ENCODE peak calls at places on chromosomes 11 and 22, in six cellular contexts. Y is substantia nigra; F is stimulated activated CD8-positive, alpha-beta memory T cell treated with anti-CD3 and anti-CD28 coated beads, Interleukin-15, amount 100 ng/mL, for 4 hours; H is Peyer's patch; W is neuronal stem cell; V is KG1. C is an unnamed sample.

GRCh38 chr11:47305734-47306483 is 36.0 kb downstream of the MADD start:
- DNase-seq in Y (peak), F (no peak), H (no peak), W (no peak), V (no peak), C (no peak)

GRCh38 chr11:1834791-1835670 is at the start of gene SYT8:
- DNase-seq in Y (no peak), F (no peak), H (no peak), W (no peak), V (no peak), C (no peak)

GRCh38 chr11:77418155-77418980 is 55.5 kb downstream of the PAK1 start:
- DNase-seq in Y (no peak), F (no peak), H (no peak), W (no peak), V (peak), C (no peak)

GRCh38 chr11:17770048-17770652 is 35.6 kb downstream of the KCNC1 start:
- DNase-seq in Y (no peak), F (no peak), H (peak), W (no peak), V (no peak), C (peak)

GRCh38 chr22:41532908-41533825 is 11.1 kb downstream of the POLR3H start:
- DNase-seq in Y (peak), F (no peak), H (peak), W (peak), V (peak), C (peak)

GRCh38 chr22:27512283-27512761 is 289.2 kb downstream of the MN1 start:
- DNase-seq in Y (no peak), F (no peak), H (peak), W (no peak), V (no peak), C (peak)

GRCh38 chr11:78689558-78690153 is 115.0 kb upstream of the NARS2 start:
- DNase-seq in Y (no peak), F (no peak), H (no peak), W (no peak), V (peak), C (no peak)

GRCh38 chr11:131678658-131679340 is 308.4 kb downstream of the NTM start:
- DNase-seq in Y (no peak), F (no peak), H (no peak), W (no peak), V (no peak), C (no peak)

GRCh38 chr11:3920148-3920852 is 64.8 kb downstream of the STIM1 start:
- DNase-seq in Y (no peak), F (peak), H (peak), W (no peak), V (no peak), C (peak)

GRCh38 chr11:72814831-72815618 is 814 bp downstream of the ATG16L2 start:
- DNase-seq in Y (no peak), F (no peak), H (peak), W (no peak), V (no peak), C (peak)

GRCh38 chr11:86014221-86014620 is 54.7 kb downstream of the PICALM start:
- DNase-seq in Y (no peak), F (no peak), H (no peak), W (no peak), V (no peak), C (no peak)

GRCh38 chr11:61951484-61952135 is 1.5 kb downstream of the BEST1 start:
- DNase-seq in Y (no peak), F (no peak), H (no peak), W (no peak), V (no peak), C (no peak)

GRCh38 chr11:73916435-73916834 is 34.4 kb upstream of the DNAJB13 start:
- DNase-seq in Y (no peak), F (no peak), H (peak), W (no peak), V (no peak), C (no peak)

GRCh38 chr11:132058211-132058772 is 687.9 kb downstream of the NTM start:
- DNase-seq in Y (no peak), F (no peak), H (no peak), W (no peak), V (peak), C (no peak)

GRCh38 chr11:79049627-79050238 is 391.1 kb downstream of the TENM4 start:
- DNase-seq in Y (no peak), F (no peak), H (peak), W (no peak), V (no peak), C (no peak)

GRCh38 chr11:12024314-12024926 is 16.0 kb upstream of the DKK3 start:
- DNase-seq in Y (no peak), F (no peak), H (no peak), W (no peak), V (no peak), C (no peak)

GRCh38 chr11:58965246-58965985 is 26.1 kb downstream of the GLYATL1 start:
- DNase-seq in Y (no peak), F (no peak), H (no peak), W (no peak), V (no peak), C (no peak)

GRCh38 chr11:120894207-120894989 is 129.5 kb upstream of the TBCEL start:
- DNase-seq in Y (no peak), F (no peak), H (no peak), W (no peak), V (no peak), C (no peak)

GRCh38 chr11:132022718-132023117 is 652.3 kb downstream of the NTM start:
- DNase-seq in Y (no peak), F (no peak), H (no peak), W (no peak), V (no peak), C (no peak)

GRCh38 chr22:49345896-49346295 is 481.8 kb downstream of the BRD1 start:
- DNase-seq in Y (no peak), F (no peak), H (peak), W (no peak), V (no peak), C (no peak)